ENCODE peak calls at places on chromosomes 12 and 14, in eight cellular contexts. T is left ventricle myocardium inferior, R is A673, G is AG04450, L is thyroid gland, V is astrocyte of the spinal cord, J is kidney epithelial cell, U is fibroblast of pulmonary artery. H is an unnamed sample.
A peak's percentile ranks its signal among the peaks of the same experiment; 100 is the strongest.

GRCh38 chr14:69090187-69090789 is 62.6 kb downstream of the DCAF5 start:
- DNase-seq in J (no peak), L (peak; percentile 54), U (peak; percentile 61), G (no peak), T (no peak), R (peak; percentile 19), V (peak; percentile 34), H (no peak)

GRCh38 chr14:80518173-80518572 is 306.9 kb upstream of the DIO2 start:
- DNase-seq in T (no peak), U (no peak), V (no peak), L (no peak), G (no peak), J (no peak), R (no peak), H (no peak)

GRCh38 chr12:115910057-115910456 is 367.4 kb downstream of the MED13L start:
- DNase-seq in V (no peak), U (no peak), L (no peak), G (no peak), R (no peak), T (no peak), J (no peak), H (no peak)

GRCh38 chr12:98893126-98893525 is 248.0 kb downstream of the APAF1 start:
- DNase-seq in T (no peak), J (no peak), L (no peak), R (peak; percentile 67), V (no peak), U (no peak), G (no peak), H (no peak)

GRCh38 chr12:89288959-89289358 is 63.3 kb downstream of the DUSP6 start:
- DNase-seq in V (no peak), T (no peak), U (peak; percentile 6), J (no peak), G (no peak), R (no peak), L (no peak), H (no peak)

GRCh38 chr12:104775731-104776231 is 182.3 kb downstream of the SLC41A2 start:
- DNase-seq in V (no peak), U (no peak), R (no peak), J (no peak), T (no peak), G (no peak), L (no peak), H (no peak)

GRCh38 chr14:29576997-29577396 is 350.6 kb downstream of the PRKD1 start:
- DNase-seq in L (no peak), R (no peak), U (no peak), G (no peak), V (peak; percentile 14), J (no peak), T (no peak), H (no peak)

GRCh38 chr14:34233619-34234018 is 228.4 kb downstream of the SPTSSA start:
- DNase-seq in G (no peak), U (no peak), R (no peak), V (no peak), L (no peak), J (no peak), T (no peak), H (no peak)

GRCh38 chr12:238736-239398 is 23.8 kb downstream of the SLC6A13 start:
- DNase-seq in G (no peak), T (no peak), V (no peak), J (no peak), L (no peak), U (no peak), R (no peak), H (no peak)

GRCh38 chr12:51825216-51825615 is 23.3 kb downstream of the FIGNL2 start:
- DNase-seq in U (no peak), J (no peak), L (no peak), T (no peak), G (no peak), R (no peak), V (no peak), H (no peak)

GRCh38 chr12:51822956-51823355 is 25.6 kb downstream of the FIGNL2 start:
- DNase-seq in T (no peak), J (no peak), L (no peak), U (no peak), G (no peak), V (no peak), R (no peak), H (no peak)

GRCh38 chr12:51822261-51822616 is 26.3 kb downstream of the FIGNL2 start:
- DNase-seq in U (no peak), T (no peak), J (no peak), L (no peak), G (no peak), R (no peak), V (no peak), H (no peak)

GRCh38 chr12:51821423-51822260 is 26.9 kb downstream of the FIGNL2 start:
- DNase-seq in V (no peak), L (no peak), T (peak; percentile 23), U (no peak), R (no peak), J (no peak), G (no peak), H (no peak)

DNA sequence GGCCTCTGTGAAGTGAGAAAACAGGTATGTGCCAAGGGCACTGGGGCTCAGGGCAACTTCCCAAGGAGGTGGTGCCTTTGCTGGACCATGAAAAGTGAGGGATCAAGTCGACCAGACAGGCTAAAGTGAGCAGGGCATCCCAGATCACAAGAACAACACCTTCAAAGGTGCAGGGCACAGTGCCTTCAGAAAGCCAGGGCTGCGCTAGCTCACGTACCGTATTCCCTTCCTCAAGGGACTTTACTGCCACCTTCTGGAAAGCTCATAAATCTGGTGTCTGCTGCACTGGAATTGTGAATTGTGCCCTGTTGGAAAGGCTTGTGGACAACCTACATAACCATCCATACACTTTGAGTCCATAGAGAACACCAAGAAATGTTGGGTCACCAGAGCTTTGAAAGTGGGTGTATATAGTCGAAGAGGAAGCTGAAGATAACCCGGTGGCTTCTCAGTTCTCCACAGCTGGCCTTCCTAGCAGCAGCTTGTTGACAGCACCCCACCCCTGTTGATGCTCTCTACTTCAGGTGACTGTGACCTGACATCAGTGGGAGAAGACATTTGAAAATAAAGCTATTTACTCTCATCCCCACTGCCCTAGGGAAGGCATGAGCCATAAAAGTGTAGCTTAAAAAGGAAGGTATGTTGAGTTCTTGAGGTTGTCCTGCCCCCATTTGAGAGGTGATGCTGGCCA is 24.5 kb downstream of the FIGNL2 start:
- DNase-seq in G (peak; percentile 24), T (no peak), U (peak; percentile 81), J (no peak), V (peak; percentile 54), L (peak; percentile 78), R (peak; percentile 82), H (no peak)
- TF ChIP-seq CTCF in G (peak; percentile 59), T (peak; percentile 66), U (peak; percentile 68), J (peak; percentile 53), V (peak; percentile 62), L (peak; percentile 73), R (peak; percentile 70), H (peak; percentile 50)

GRCh38 chr14:95248422-95248821 is 71.3 kb downstream of the CLMN start:
- DNase-seq in V (peak; percentile 37), T (no peak), R (no peak), G (no peak), L (no peak), J (no peak), U (no peak), H (no peak)
- TF ChIP-seq CTCF in V (no peak), T (peak; percentile 19), R (no peak), G (no peak), L (no peak), J (no peak), U (no peak), H (no peak)

GRCh38 chr14:102984336-102985102 is 62.1 kb downstream of the AMN start:
- DNase-seq in T (no peak), J (no peak), G (no peak), L (no peak), V (no peak), U (no peak), R (no peak), H (no peak)

GRCh38 chr14:102980409-102980810 is 57.9 kb downstream of the AMN start:
- DNase-seq in J (no peak), T (no peak), U (peak; percentile 46), V (no peak), G (no peak), R (no peak), L (no peak), H (no peak)

GRCh38 chr14:102983496-102983895 is 61.0 kb downstream of the AMN start:
- DNase-seq in U (no peak), L (no peak), V (no peak), G (no peak), J (no peak), R (no peak), T (no peak), H (no peak)

GRCh38 chr14:102985665-102986064 is 63.2 kb downstream of the AMN start:
- DNase-seq in J (no peak), G (no peak), U (no peak), R (no peak), V (no peak), L (no peak), T (no peak), H (no peak)

GRCh38 chr14:102982852-102983470 is 60.5 kb downstream of the AMN start:
- DNase-seq in U (no peak), T (no peak), G (no peak), L (no peak), J (no peak), R (no peak), V (no peak), H (no peak)
- TF ChIP-seq CTCF in U (no peak), T (no peak), G (no peak), L (no peak), J (no peak), R (peak; percentile 29), V (no peak), H (no peak)

GRCh38 chr14:31300883-31301282 is 93.3 kb upstream of the HECTD1 start:
- DNase-seq in G (no peak), L (no peak), R (no peak), J (no peak), V (no peak), T (no peak), U (no peak), H (no peak)

GRCh38 chr14:31297112-31297511 is 89.5 kb upstream of the HECTD1 start:
- DNase-seq in T (no peak), J (no peak), L (peak; percentile 61), V (no peak), R (no peak), G (no peak), U (no peak), H (no peak)

GRCh38 chr14:31303654-31304053 is 96.1 kb upstream of the HECTD1 start:
- DNase-seq in R (no peak), T (no peak), J (no peak), U (no peak), V (no peak), G (no peak), L (no peak), H (no peak)

GRCh38 chr14:31297701-31298344 is 90.2 kb upstream of the HECTD1 start:
- DNase-seq in T (no peak), L (no peak), U (peak; percentile 22), J (no peak), G (no peak), V (peak; percentile 41), R (no peak), H (no peak)

GRCh38 chr14:31300296-31300695 is 92.7 kb upstream of the HECTD1 start:
- DNase-seq in V (no peak), R (no peak), L (no peak), G (no peak), U (no peak), J (no peak), T (no peak), H (no peak)
- TF ChIP-seq CTCF in V (no peak), R (no peak), L (no peak), G (peak; percentile 30), U (peak; percentile 13), J (no peak), T (no peak), H (no peak)

H was measured in CD14-positive monocyte.